ENCODE peak calls at places on chromosomes 16 and 17, in nine cellular contexts. I is fibroblast of lung, G is upper lobe of right lung, Z is GM10248, Y is mesothelial cell of epicardium, A is fibroblast of villous mesenchyme, N is GM20000, E is A549, P is MM.1S. B is an unnamed sample.

GRCh38 chr17:77842148-77842905 is 116.2 kb upstream of the TNRC6C start:
- DNase-seq in I (peak; percentile 83), G (peak; percentile 44), Z (no peak), Y (no peak), A (no peak), N (no peak), E (no peak), P (no peak), B (no peak)

GRCh38 chr17:63578769-63579111 is 22.0 kb upstream of the TACO1 start:
- DNase-seq in I (no peak), G (no peak), Z (no peak), Y (no peak), A (no peak), N (no peak), E (no peak), P (no peak), B (no peak)

GRCh38 chr16:22813946-22814325 is at the start of gene HS3ST2:
- DNase-seq in I (peak; percentile 0), G (peak; percentile 71), Z (no peak), Y (peak; percentile 43), A (peak; percentile 1), N (no peak), E (no peak), P (no peak), B (peak; percentile 27)

GRCh38 chr17:18031955-18032354 is 7.0 kb downstream of the ATPAF2 start:
- DNase-seq in I (peak; percentile 59), G (no peak), Z (no peak), Y (no peak), A (peak; percentile 21), N (no peak), E (no peak), P (no peak), B (no peak)

GRCh38 chr16:28280881-28281836 is 11.2 kb upstream of the SBK1 start:
- DNase-seq in I (no peak), G (no peak), Z (no peak), Y (no peak), A (no peak), N (no peak), E (peak; percentile 34), P (no peak), B (no peak)

GRCh38 chr16:88487920-88488842 is 35.1 kb downstream of the ZFPM1 start:
- DNase-seq in I (no peak), G (no peak), Z (no peak), Y (no peak), A (no peak), N (no peak), E (no peak), P (no peak), B (no peak)

GRCh38 chr16:52251495-52251894 is 295.4 kb downstream of the TOX3 start:
- DNase-seq in I (peak; percentile 6), G (no peak), Z (no peak), Y (no peak), A (no peak), N (no peak), E (no peak), P (no peak), B (no peak)

GRCh38 chr16:23640669-23640958 is 496 bp downstream of the PALB2 start:
- DNase-seq in I (peak; percentile 6), G (no peak), Z (no peak), Y (no peak), A (no peak), N (no peak), E (no peak), P (no peak), B (no peak)

GRCh38 chr17:38852771-38853291 is 690 bp downstream of the RPL23 start:
- DNase-seq in I (no peak), G (no peak), Z (no peak), Y (no peak), A (peak; percentile 44), N (no peak), E (no peak), P (peak; percentile 12), B (no peak)

GRCh38 chr16:56797861-56798260 is 67.1 kb upstream of the SLC12A3 start:
- DNase-seq in I (no peak), G (no peak), Z (no peak), Y (no peak), A (no peak), N (no peak), E (no peak), P (no peak), B (no peak)

GRCh38 chr17:18920911-18921441 is 31.0 kb upstream of the SLC5A10 start:
- DNase-seq in I (peak; percentile 58), G (no peak), Z (no peak), Y (no peak), A (peak; percentile 5), N (no peak), E (no peak), P (peak; percentile 60), B (no peak)

GRCh38 chr16:2472885-2473284 is 1.8 kb downstream of the NTN3 start:
- DNase-seq in I (no peak), G (no peak), Z (no peak), Y (no peak), A (no peak), N (no peak), E (no peak), P (no peak), B (no peak)

GRCh38 chr17:2122641-2123302 is 67.9 kb downstream of the HIC1 start:
- DNase-seq in I (peak; percentile 86), G (peak; percentile 83), Z (peak; percentile 56), Y (no peak), A (peak; percentile 96), N (peak; percentile 58), E (no peak), P (no peak), B (peak; percentile 67)

GRCh38 chr16:53055603-53056527 is 1.1 kb downstream of the CHD9 start:
- DNase-seq in I (peak; percentile 77), G (no peak), Z (no peak), Y (peak; percentile 41), A (peak; percentile 97), N (no peak), E (peak; percentile 51), P (peak; percentile 45), B (no peak)

DNA sequence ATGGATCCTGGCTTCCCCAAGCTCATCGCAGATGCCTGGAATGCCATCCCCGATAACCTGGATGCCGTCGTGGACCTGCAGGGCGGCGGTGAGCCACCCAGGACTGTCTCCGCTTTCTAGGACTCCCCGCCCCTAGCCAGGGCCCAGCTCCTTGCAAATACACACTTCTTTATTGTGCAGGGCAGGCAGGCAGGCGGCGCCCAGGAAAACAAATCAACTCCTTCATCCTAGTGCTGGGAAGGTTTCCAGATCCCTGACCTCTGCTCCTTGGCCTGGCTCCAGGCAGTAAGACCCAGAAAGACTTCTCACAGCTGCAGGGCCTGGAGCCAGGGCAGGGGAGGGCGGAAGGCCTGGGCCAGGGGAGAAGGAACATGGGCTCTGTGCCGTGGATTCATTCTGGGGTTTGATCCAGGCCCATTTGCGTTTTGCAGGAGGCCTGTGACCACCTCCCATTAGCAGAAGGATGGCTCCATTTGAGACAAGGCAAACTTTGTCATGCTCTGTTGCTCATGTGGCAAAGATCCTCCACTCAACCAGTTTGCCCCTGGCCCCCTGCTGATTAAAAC is 6.0 kb upstream of the LPCAT2 start:
- DNase-seq in I (peak; percentile 97), G (peak; percentile 84), Z (peak; percentile 4), Y (no peak), A (peak; percentile 99), N (no peak), E (peak; percentile 68), P (no peak), B (peak; percentile 7)
- TF ChIP-seq CTCF in I (no peak), G (no peak), Z (no peak), Y (no peak), A (peak; percentile 25), N (no peak), E (no peak), P (no peak), B (no peak)

DNA sequence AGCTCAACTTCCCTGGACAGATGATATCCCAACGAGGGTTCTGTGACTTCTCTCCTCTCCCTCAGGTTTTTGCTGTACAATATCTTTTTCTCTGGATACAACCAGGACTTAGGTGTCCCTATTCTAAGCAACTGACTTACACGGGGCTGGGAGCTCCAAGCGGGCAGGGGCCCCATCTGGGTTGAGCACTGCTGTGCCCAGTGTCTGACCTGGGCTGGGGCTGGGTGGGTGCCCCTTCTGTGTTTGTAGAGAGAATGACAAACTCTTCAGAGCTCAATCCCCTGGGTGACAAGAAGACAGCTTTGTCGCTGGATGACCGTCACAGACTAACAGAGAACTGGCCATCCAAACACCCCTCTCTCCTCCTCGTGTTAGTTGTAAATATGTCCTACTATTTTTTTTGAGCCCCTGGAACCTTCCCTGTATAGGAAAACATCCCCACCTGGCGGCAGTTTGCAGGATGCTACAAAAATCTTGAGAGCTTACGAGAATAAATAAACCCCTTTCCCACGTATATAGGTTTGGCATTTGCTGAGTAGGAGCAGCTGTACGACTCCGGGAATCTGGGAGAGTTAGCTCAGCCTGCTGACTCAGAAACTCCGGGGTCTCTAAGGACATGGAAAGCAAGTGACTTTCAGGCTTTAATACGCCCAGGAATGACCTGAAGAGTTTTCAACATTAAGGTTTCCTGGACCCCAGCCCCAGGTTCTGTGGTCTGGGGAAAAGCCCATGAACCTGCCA is 23.7 kb upstream of the RCVRN start:
- DNase-seq in I (peak; percentile 72), G (no peak), Z (no peak), Y (peak; percentile 56), A (peak; percentile 92), N (no peak), E (peak; percentile 90), P (no peak), B (no peak)
- TF ChIP-seq CTCF in I (peak; percentile 29), G (peak; percentile 25), Z (no peak), Y (peak; percentile 51), A (peak; percentile 70), N (no peak), E (peak; percentile 97), P (peak; percentile 35), B (peak; percentile 31)

GRCh38 chr16:85563515-85564276 is 49.4 kb upstream of the GSE1 start:
- DNase-seq in I (no peak), G (peak; percentile 91), Z (no peak), Y (no peak), A (peak; percentile 83), N (no peak), E (peak; percentile 51), P (no peak), B (no peak)
- TF ChIP-seq CTCF in I (no peak), G (peak; percentile 36), Z (no peak), Y (no peak), A (peak; percentile 53), N (no peak), E (peak; percentile 11), P (no peak), B (no peak)

DNA sequence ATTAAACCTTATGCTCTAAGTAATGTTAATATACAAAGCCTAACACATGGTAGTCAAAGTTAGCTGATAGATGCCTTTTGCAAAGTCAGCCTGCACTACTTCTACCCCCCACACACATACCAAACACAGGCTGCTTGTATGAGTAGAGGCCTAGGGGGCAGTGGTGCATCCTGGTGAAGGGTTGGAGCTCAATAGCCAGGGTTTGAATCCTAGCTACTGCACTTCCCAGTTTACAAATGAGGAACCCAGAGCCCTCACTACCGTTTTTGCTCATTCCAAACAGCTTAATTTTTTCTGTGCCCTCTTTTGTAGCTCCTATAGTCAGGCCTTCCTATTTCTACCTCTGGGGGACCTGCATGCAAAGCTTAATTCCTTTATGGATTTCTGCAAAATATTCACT is 18.9 kb upstream of the HYDIN start:
- DNase-seq in I (no peak), G (no peak), Z (no peak), Y (no peak), A (no peak), N (no peak), E (no peak), P (no peak), B (no peak)
- TF ChIP-seq CTCF in I (no peak), G (no peak), Z (no peak), Y (no peak), A (no peak), N (no peak), E (no peak), P (no peak), B (no peak)

B was measured in GM13977.